ENCODE peak calls at places on chromosome 15, in seven cellular contexts. One of them, this sample, is unnamed.

GRCh38 chr15:67119238-67119846 is 53.9 kb downstream of the SMAD3 start:
- DNase-seq in mucosa of descending colon: no peak
- DNase-seq in ascending aorta: no peak
- DNase-seq in endothelial cell: no peak
- DNase-seq in GM12864: no peak
- DNase-seq in MM.1S: no peak
- DNase-seq in prostate gland: no peak
- DNase-seq in this sample: no peak

GRCh38 chr15:39586387-39587171 is 5.7 kb downstream of the THBS1 start:
- DNase-seq in mucosa of descending colon: no peak
- DNase-seq in ascending aorta: no peak
- DNase-seq in endothelial cell: no peak
- DNase-seq in GM12864: no peak
- DNase-seq in MM.1S: no peak
- DNase-seq in prostate gland: peak; percentile 39
- DNase-seq in this sample: no peak

GRCh38 chr15:36252117-36252711 is 327.2 kb upstream of the CDIN1 start:
- DNase-seq in mucosa of descending colon: no peak
- DNase-seq in ascending aorta: no peak
- DNase-seq in endothelial cell: no peak
- DNase-seq in GM12864: no peak
- DNase-seq in MM.1S: no peak
- DNase-seq in prostate gland: no peak
- DNase-seq in this sample: no peak

GRCh38 chr15:66621491-66622467 is 56.0 kb upstream of the LCTL start:
- DNase-seq in mucosa of descending colon: no peak
- DNase-seq in ascending aorta: no peak
- DNase-seq in endothelial cell: no peak
- DNase-seq in GM12864: no peak
- DNase-seq in MM.1S: no peak
- DNase-seq in prostate gland: no peak
- DNase-seq in this sample: no peak

GRCh38 chr15:62878070-62878469 is 164.5 kb upstream of the TPM1 start:
- DNase-seq in mucosa of descending colon: no peak
- DNase-seq in ascending aorta: no peak
- DNase-seq in endothelial cell: no peak
- DNase-seq in GM12864: no peak
- DNase-seq in MM.1S: no peak
- DNase-seq in prostate gland: no peak
- DNase-seq in this sample: no peak

GRCh38 chr15:48149858-48150257 is 28.2 kb downstream of the MYEF2 start:
- DNase-seq in mucosa of descending colon: no peak
- DNase-seq in ascending aorta: no peak
- DNase-seq in endothelial cell: no peak
- DNase-seq in GM12864: no peak
- DNase-seq in MM.1S: no peak
- DNase-seq in prostate gland: no peak
- DNase-seq in this sample: no peak

GRCh38 chr15:68874788-68875187 is 54.1 kb upstream of the ANP32A start:
- DNase-seq in mucosa of descending colon: no peak
- DNase-seq in ascending aorta: no peak
- DNase-seq in endothelial cell: no peak
- DNase-seq in GM12864: no peak
- DNase-seq in MM.1S: no peak
- DNase-seq in prostate gland: no peak
- DNase-seq in this sample: no peak

GRCh38 chr15:60827492-60827891 is 348.6 kb upstream of the ICE2 start:
- DNase-seq in mucosa of descending colon: no peak
- DNase-seq in ascending aorta: no peak
- DNase-seq in endothelial cell: no peak
- DNase-seq in GM12864: no peak
- DNase-seq in MM.1S: no peak
- DNase-seq in prostate gland: no peak
- DNase-seq in this sample: no peak

GRCh38 chr15:40785814-40786213 is 16.0 kb downstream of the C15orf62 start:
- DNase-seq in mucosa of descending colon: no peak
- DNase-seq in ascending aorta: no peak
- DNase-seq in endothelial cell: no peak
- DNase-seq in GM12864: no peak
- DNase-seq in MM.1S: no peak
- DNase-seq in prostate gland: no peak
- DNase-seq in this sample: no peak

GRCh38 chr15:68502398-68502901 is 70.5 kb upstream of the ITGA11 start:
- DNase-seq in mucosa of descending colon: no peak
- DNase-seq in ascending aorta: no peak
- DNase-seq in endothelial cell: no peak
- DNase-seq in GM12864: no peak
- DNase-seq in MM.1S: no peak
- DNase-seq in prostate gland: no peak
- DNase-seq in this sample: no peak

GRCh38 chr15:99296386-99296785 is 45.1 kb downstream of the LRRC28 start:
- DNase-seq in mucosa of descending colon: no peak
- DNase-seq in ascending aorta: no peak
- DNase-seq in endothelial cell: no peak
- DNase-seq in GM12864: no peak
- DNase-seq in MM.1S: no peak
- DNase-seq in prostate gland: no peak
- DNase-seq in this sample: no peak

GRCh38 chr15:73346735-73347312 is 21.9 kb downstream of the HCN4 start:
- DNase-seq in mucosa of descending colon: peak; percentile 90
- DNase-seq in ascending aorta: no peak
- DNase-seq in endothelial cell: peak; percentile 78
- DNase-seq in GM12864: no peak
- DNase-seq in MM.1S: peak; percentile 71
- DNase-seq in prostate gland: peak; percentile 46
- DNase-seq in this sample: peak; percentile 71

GRCh38 chr15:74958320-74958907 is 1.8 kb upstream of the RPP25 start:
- DNase-seq in mucosa of descending colon: peak; percentile 84
- DNase-seq in ascending aorta: no peak
- DNase-seq in endothelial cell: peak; percentile 35
- DNase-seq in GM12864: no peak
- DNase-seq in MM.1S: no peak
- DNase-seq in prostate gland: peak; percentile 25
- DNase-seq in this sample: peak; percentile 46

GRCh38 chr15:31084176-31084575 is 17.3 kb downstream of the TRPM1 start:
- DNase-seq in mucosa of descending colon: no peak
- DNase-seq in ascending aorta: no peak
- DNase-seq in endothelial cell: no peak
- DNase-seq in GM12864: no peak
- DNase-seq in MM.1S: no peak
- DNase-seq in prostate gland: no peak
- DNase-seq in this sample: no peak

GRCh38 chr15:60539881-60540613 is 61.1 kb upstream of the ICE2 start:
- DNase-seq in mucosa of descending colon: no peak
- DNase-seq in ascending aorta: no peak
- DNase-seq in endothelial cell: no peak
- DNase-seq in GM12864: no peak
- DNase-seq in MM.1S: no peak
- DNase-seq in prostate gland: no peak
- DNase-seq in this sample: no peak

GRCh38 chr15:59814409-59814808 is 125.3 kb upstream of the BNIP2 start:
- DNase-seq in mucosa of descending colon: no peak
- DNase-seq in ascending aorta: no peak
- DNase-seq in endothelial cell: no peak
- DNase-seq in GM12864: no peak
- DNase-seq in MM.1S: no peak
- DNase-seq in prostate gland: no peak
- DNase-seq in this sample: no peak

DNA sequence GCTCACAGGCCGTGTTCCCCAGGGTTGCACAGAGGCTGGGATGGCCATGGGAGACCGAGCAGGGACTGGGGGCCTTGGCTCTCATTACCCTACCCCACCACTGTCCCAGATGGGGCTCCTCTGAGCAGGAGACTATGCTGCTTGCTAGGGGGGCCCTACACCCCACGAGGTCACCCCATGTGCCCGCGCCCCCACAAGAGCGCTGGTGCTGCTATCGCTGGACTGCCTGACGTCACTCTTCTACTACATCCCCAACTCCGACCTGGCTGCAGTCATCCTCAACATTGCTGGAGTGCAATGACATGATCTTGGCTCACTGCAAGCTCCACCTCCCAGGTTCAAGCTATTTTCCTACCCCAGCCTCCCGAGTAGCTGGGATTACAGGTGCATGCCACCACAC is 307.7 kb downstream of the ARRDC4 start:
- DNase-seq in mucosa of descending colon: no peak
- DNase-seq in ascending aorta: no peak
- DNase-seq in endothelial cell: no peak
- DNase-seq in GM12864: no peak
- DNase-seq in MM.1S: no peak
- DNase-seq in prostate gland: no peak
- DNase-seq in this sample: no peak
- TF ChIP-seq CTCF in mucosa of descending colon: no peak
- TF ChIP-seq CTCF in ascending aorta: no peak
- TF ChIP-seq CTCF in endothelial cell: no peak
- TF ChIP-seq CTCF in GM12864: no peak
- TF ChIP-seq CTCF in MM.1S: no peak
- TF ChIP-seq CTCF in prostate gland: no peak
- TF ChIP-seq CTCF in this sample: no peak

DNA sequence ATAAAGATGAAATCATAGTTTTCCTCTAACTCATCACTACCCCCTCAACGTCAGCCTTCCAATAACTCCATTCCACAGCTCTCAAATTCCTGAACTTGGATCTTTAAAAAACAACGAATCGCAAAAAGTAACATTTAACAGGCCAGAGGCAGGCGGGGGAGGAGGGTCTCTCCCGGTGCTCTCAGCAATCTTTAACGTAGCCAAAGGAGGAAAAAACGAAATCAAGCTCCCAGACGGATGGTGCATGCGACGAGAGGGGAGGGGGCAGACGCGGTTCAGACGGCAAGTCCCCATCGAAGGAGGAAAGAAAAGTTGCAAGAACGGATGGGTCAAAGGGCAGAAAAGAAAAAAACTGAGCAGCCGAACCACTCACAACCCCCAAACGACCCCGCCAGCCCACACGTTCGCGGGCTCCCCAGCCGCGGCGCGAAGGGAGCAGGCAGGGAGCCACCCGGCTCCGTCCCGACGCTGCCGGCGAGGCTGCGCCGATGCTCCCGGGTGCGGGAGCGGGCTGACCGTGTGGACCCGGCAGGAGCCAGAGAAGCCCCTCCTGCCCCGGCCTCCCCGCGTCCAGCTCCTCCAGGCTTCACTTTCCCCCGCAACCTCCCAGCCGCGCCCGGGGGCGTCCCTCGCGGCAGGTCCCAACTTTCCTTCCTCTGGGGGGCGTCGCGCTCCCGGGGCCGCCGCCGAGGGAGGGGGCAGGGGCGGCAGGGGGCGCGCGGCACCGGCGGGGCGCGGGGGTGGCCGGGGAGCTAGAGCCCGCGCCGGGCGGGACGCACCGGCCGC is 661 bp downstream of the PEAK1 start:
- DNase-seq in mucosa of descending colon: peak; percentile 50
- DNase-seq in ascending aorta: no peak
- DNase-seq in endothelial cell: peak; percentile 35
- DNase-seq in GM12864: no peak
- DNase-seq in MM.1S: peak; percentile 34
- DNase-seq in prostate gland: peak; percentile 12
- DNase-seq in this sample: peak; percentile 63
- TF ChIP-seq CTCF in mucosa of descending colon: no peak
- TF ChIP-seq CTCF in ascending aorta: peak; percentile 11
- TF ChIP-seq CTCF in endothelial cell: no peak
- TF ChIP-seq CTCF in GM12864: peak; percentile 9
- TF ChIP-seq CTCF in MM.1S: peak; percentile 19
- TF ChIP-seq CTCF in prostate gland: no peak
- TF ChIP-seq CTCF in this sample: peak; percentile 56

GRCh38 chr15:70259030-70259424 is 161.3 kb upstream of the TLE3 start:
- DNase-seq in mucosa of descending colon: peak; percentile 78
- DNase-seq in ascending aorta: peak; percentile 53
- DNase-seq in endothelial cell: no peak
- DNase-seq in GM12864: no peak
- DNase-seq in MM.1S: no peak
- DNase-seq in prostate gland: peak; percentile 54
- DNase-seq in this sample: no peak

GRCh38 chr15:70260580-70260979 is 162.9 kb upstream of the TLE3 start:
- DNase-seq in mucosa of descending colon: no peak
- DNase-seq in ascending aorta: no peak
- DNase-seq in endothelial cell: no peak
- DNase-seq in GM12864: no peak
- DNase-seq in MM.1S: no peak
- DNase-seq in prostate gland: no peak
- DNase-seq in this sample: no peak

GRCh38 chr15:70261083-70261482 is 163.4 kb upstream of the TLE3 start:
- DNase-seq in mucosa of descending colon: no peak
- DNase-seq in ascending aorta: no peak
- DNase-seq in endothelial cell: no peak
- DNase-seq in GM12864: no peak
- DNase-seq in MM.1S: no peak
- DNase-seq in prostate gland: no peak
- DNase-seq in this sample: no peak

GRCh38 chr15:70259640-70260066 is 161.9 kb upstream of the TLE3 start:
- DNase-seq in mucosa of descending colon: no peak
- DNase-seq in ascending aorta: no peak
- DNase-seq in endothelial cell: peak; percentile 30
- DNase-seq in GM12864: no peak
- DNase-seq in MM.1S: no peak
- DNase-seq in prostate gland: no peak
- DNase-seq in this sample: no peak

DNA sequence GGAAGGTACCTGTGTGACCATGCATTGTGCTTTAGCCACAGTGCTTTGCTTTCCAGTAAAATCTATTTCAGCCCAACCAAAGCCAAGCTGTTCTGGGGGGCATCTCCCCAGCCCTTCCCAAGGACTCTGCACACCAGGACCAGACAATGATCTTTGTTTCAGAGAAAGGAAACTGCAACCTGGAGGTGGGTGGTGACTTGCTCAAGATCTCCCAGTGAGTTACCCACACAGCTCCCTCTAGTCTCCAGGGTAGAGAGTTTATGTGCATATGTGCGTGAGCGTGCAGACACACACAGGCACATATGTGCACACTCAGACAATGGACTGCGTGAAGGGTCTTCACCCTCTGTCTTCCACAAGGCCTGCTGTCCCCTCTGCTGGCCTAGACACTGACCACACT is 162.4 kb upstream of the TLE3 start:
- DNase-seq in mucosa of descending colon: no peak
- DNase-seq in ascending aorta: no peak
- DNase-seq in endothelial cell: no peak
- DNase-seq in GM12864: no peak
- DNase-seq in MM.1S: peak; percentile 33
- DNase-seq in prostate gland: no peak
- DNase-seq in this sample: no peak
- TF ChIP-seq CTCF in mucosa of descending colon: no peak
- TF ChIP-seq CTCF in ascending aorta: no peak
- TF ChIP-seq CTCF in endothelial cell: no peak
- TF ChIP-seq CTCF in GM12864: no peak
- TF ChIP-seq CTCF in MM.1S: no peak
- TF ChIP-seq CTCF in prostate gland: peak; percentile 3
- TF ChIP-seq CTCF in this sample: peak; percentile 10

GRCh38 chr15:89477411-89478242 is 18.8 kb downstream of the RHCG start:
- DNase-seq in mucosa of descending colon: no peak
- DNase-seq in ascending aorta: no peak
- DNase-seq in endothelial cell: no peak
- DNase-seq in GM12864: no peak
- DNase-seq in MM.1S: no peak
- DNase-seq in prostate gland: no peak
- DNase-seq in this sample: no peak

GRCh38 chr15:89475688-89476087 is 20.7 kb downstream of the RHCG start:
- DNase-seq in mucosa of descending colon: no peak
- DNase-seq in ascending aorta: no peak
- DNase-seq in endothelial cell: no peak
- DNase-seq in GM12864: no peak
- DNase-seq in MM.1S: no peak
- DNase-seq in prostate gland: no peak
- DNase-seq in this sample: no peak

GRCh38 chr15:89469331-89470107 is 26.9 kb downstream of the RHCG start:
- DNase-seq in mucosa of descending colon: no peak
- DNase-seq in ascending aorta: no peak
- DNase-seq in endothelial cell: no peak
- DNase-seq in GM12864: no peak
- DNase-seq in MM.1S: no peak
- DNase-seq in prostate gland: no peak
- DNase-seq in this sample: no peak

GRCh38 chr15:89472785-89473256 is 23.6 kb downstream of the RHCG start:
- DNase-seq in mucosa of descending colon: peak; percentile 63
- DNase-seq in ascending aorta: no peak
- DNase-seq in endothelial cell: peak; percentile 90
- DNase-seq in GM12864: peak; percentile 13
- DNase-seq in MM.1S: peak; percentile 24
- DNase-seq in prostate gland: no peak
- DNase-seq in this sample: peak; percentile 82
- TF ChIP-seq CTCF in mucosa of descending colon: peak; percentile 36
- TF ChIP-seq CTCF in ascending aorta: no peak
- TF ChIP-seq CTCF in endothelial cell: peak; percentile 82
- TF ChIP-seq CTCF in GM12864: peak; percentile 95
- TF ChIP-seq CTCF in MM.1S: peak; percentile 91
- TF ChIP-seq CTCF in prostate gland: peak; percentile 49
- TF ChIP-seq CTCF in this sample: peak; percentile 78

This sample was measured in GM13976.